ENCODE peak calls at places on chromosomes 4 and X, in seven cellular contexts. G is left lung; P is RWPE1; H is CD8-positive, alpha-beta T cell; Y is A549; U is A673; Z is cardiac fibroblast. V is an unnamed sample.

GRCh38 chr4:64617813-64618212 is 208.6 kb upstream of the TECRL start:
- DNase-seq in U (peak; percentile 15), Z (no peak), H (no peak), G (no peak), P (peak; percentile 26), Y (peak; percentile 15), V (no peak)

GRCh38 chr4:87565746-87566145 is 36.6 kb upstream of the SPARCL1 start:
- DNase-seq in Z (no peak), G (no peak), P (no peak), Y (no peak), H (no peak), U (no peak), V (no peak)

GRCh38 chr4:54152846-54153600 is 53.1 kb downstream of the GSX2 start:
- DNase-seq in H (no peak), P (peak; percentile 28), U (no peak), G (no peak), Y (no peak), Z (peak; percentile 64), V (no peak)

GRCh38 chr4:37956941-37957340 is 3.3 kb upstream of the PTTG2 start:
- DNase-seq in P (no peak), U (no peak), G (no peak), H (no peak), Y (no peak), Z (no peak), V (no peak)

GRCh38 chr4:18021470-18021719 is 160 bp downstream of the LCORL start:
- DNase-seq in U (no peak), Z (no peak), G (no peak), Y (no peak), P (peak; percentile 20), H (no peak), V (no peak)

GRCh38 chrX:5474282-5474681 is 754.4 kb downstream of the NLGN4X start:
- DNase-seq in Z (no peak), P (no peak), U (no peak), G (no peak), Y (peak; percentile 1), H (no peak), V (no peak)

GRCh38 chr4:32140636-32141035 is 1420.5 kb downstream of the PCDH7 start:
- DNase-seq in P (peak; percentile 61), Y (peak; percentile 10), H (no peak), Z (peak; percentile 79), G (no peak), U (peak; percentile 97), V (no peak)

GRCh38 chr4:90419124-90419711 is 292.0 kb downstream of the CCSER1 start:
- DNase-seq in P (peak; percentile 41), Z (peak; percentile 33), G (no peak), U (peak; percentile 42), H (no peak), Y (peak; percentile 33), V (no peak)

GRCh38 chr4:6709230-6710114 is at the start of gene MRFAP1L1:
- DNase-seq in G (peak; percentile 96), U (peak; percentile 98), Z (peak; percentile 98), Y (peak; percentile 97), H (peak; percentile 95), P (peak; percentile 95), V (peak; percentile 72)
- TF ChIP-seq CTCF in G (no peak), U (no peak), Z (peak; percentile 12), Y (no peak), H (no peak), P (no peak), V (no peak)

GRCh38 chr4:145199056-145199713 is 18.8 kb upstream of the OTUD4 start:
- DNase-seq in Z (no peak), Y (no peak), G (no peak), U (no peak), H (no peak), P (no peak), V (no peak)
- TF ChIP-seq CTCF in Z (no peak), Y (no peak), G (no peak), U (no peak), H (no peak), P (no peak), V (no peak)

GRCh38 chr4:20430555-20430954 is 178.8 kb downstream of the SLIT2 start:
- DNase-seq in U (peak; percentile 40), P (peak; percentile 7), Z (no peak), H (no peak), Y (no peak), G (no peak), V (no peak)

GRCh38 chr4:20428410-20429160 is 176.9 kb downstream of the SLIT2 start:
- DNase-seq in Y (peak; percentile 1), G (no peak), Z (peak; percentile 44), H (no peak), P (no peak), U (peak; percentile 61), V (no peak)

GRCh38 chr4:20431422-20432014 is 179.8 kb downstream of the SLIT2 start:
- DNase-seq in Y (no peak), G (no peak), P (no peak), H (no peak), Z (peak; percentile 70), U (peak; percentile 78), V (no peak)

GRCh38 chr4:20432098-20432497 is 180.4 kb downstream of the SLIT2 start:
- DNase-seq in Z (peak; percentile 56), U (peak; percentile 71), G (no peak), H (no peak), P (no peak), Y (no peak), V (no peak)

DNA sequence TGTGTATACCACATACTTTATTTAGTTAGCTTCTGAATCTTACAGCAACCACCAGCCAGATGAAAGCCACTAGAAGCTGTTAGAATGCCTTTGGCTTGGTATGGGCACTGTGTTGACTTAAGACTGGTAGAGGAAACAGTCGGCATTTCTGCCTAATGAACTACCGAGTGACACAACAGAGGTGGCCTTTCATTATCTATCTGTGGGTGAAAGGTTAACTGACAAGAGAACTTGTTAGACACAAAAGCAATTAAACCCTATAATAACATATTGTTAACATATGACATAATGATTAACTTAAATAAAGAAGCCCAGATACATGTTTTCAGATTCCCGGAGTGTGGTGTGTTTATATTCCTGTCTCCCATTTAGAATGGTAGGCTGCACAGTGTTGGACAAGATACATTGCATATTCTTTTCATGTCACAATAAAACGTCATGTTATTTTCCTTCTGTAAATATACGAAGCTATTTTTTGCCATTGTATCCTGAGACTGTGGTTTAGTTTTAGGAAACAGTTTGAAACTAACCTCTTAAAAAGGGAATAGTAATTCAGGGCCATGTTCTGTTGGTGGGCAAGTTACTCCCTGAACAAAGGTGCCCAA is 181.5 kb downstream of the SLIT2 start:
- DNase-seq in U (no peak), H (no peak), Z (no peak), Y (no peak), G (no peak), P (no peak), V (no peak)
- TF ChIP-seq CTCF in U (no peak), H (no peak), Z (no peak), Y (no peak), G (no peak), P (no peak), V (no peak)

GRCh38 chr4:59247032-59247431 is 1953.1 kb upstream of the ADGRL3 start:
- DNase-seq in G (no peak), H (no peak), Z (no peak), Y (no peak), P (peak; percentile 5), U (no peak), V (no peak)
- TF ChIP-seq CTCF in G (peak; percentile 6), H (no peak), Z (peak; percentile 6), Y (peak; percentile 33), P (peak; percentile 51), U (no peak), V (peak; percentile 37)

GRCh38 chrX:155216179-155216939 is at the start of gene VBP1:
- DNase-seq in Z (peak; percentile 97), U (peak; percentile 95), P (peak; percentile 89), G (peak; percentile 93), H (peak; percentile 80), Y (peak; percentile 98), V (peak; percentile 27)
- TF ChIP-seq CTCF in Z (peak; percentile 37), U (peak; percentile 56), P (peak; percentile 48), G (peak; percentile 18), H (no peak), Y (peak; percentile 39), V (peak; percentile 19)

V was measured in D721Med.